ENCODE peak calls at places on chromosomes 12 and 14, in five cellular contexts. I is psoas muscle, K is sigmoid colon, E is ovary, N is left ventricle myocardium inferior. V is an unnamed sample.

GRCh38 chr14:49971156-49972141 is 78.6 kb downstream of the ARF6 start:
- DNase-seq in E (no peak), I (no peak), N (no peak), K (no peak), V (no peak)

GRCh38 chr12:109715310-109716091 is 1.9 kb downstream of the FAM222A start:
- DNase-seq in N (peak; percentile 29), K (no peak), E (peak; percentile 89), I (peak; percentile 49), V (peak; percentile 76)

GRCh38 chr12:65670775-65671174 is 153.5 kb upstream of the HMGA2 start:
- DNase-seq in K (no peak), I (no peak), E (no peak), N (no peak), V (no peak)

GRCh38 chr12:110102255-110102654 is 21.9 kb upstream of the IFT81 start:
- DNase-seq in E (peak; percentile 52), I (peak; percentile 50), K (no peak), N (no peak), V (peak; percentile 56)

GRCh38 chr14:89004195-89004594 is 179.7 kb downstream of the TTC8 start:
- DNase-seq in K (no peak), N (no peak), I (no peak), E (no peak), V (no peak)

GRCh38 chr12:31518680-31519227 is 72.2 kb downstream of the DENND5B start:
- DNase-seq in I (no peak), N (no peak), K (no peak), E (peak; percentile 61), V (no peak)

GRCh38 chr12:21551811-21552469 is 25.8 kb downstream of the SPX start:
- DNase-seq in E (no peak), I (no peak), N (no peak), K (no peak), V (no peak)

GRCh38 chr12:100443434-100443833 is 30.2 kb upstream of the NR1H4 start:
- DNase-seq in I (no peak), E (no peak), K (no peak), N (no peak), V (no peak)

GRCh38 chr12:53967451-53968059 is 5.4 kb upstream of the HOXC11 start:
- DNase-seq in K (no peak), I (no peak), N (no peak), E (no peak), V (no peak)

GRCh38 chr14:50123062-50123461 is 6.7 kb upstream of the VCPKMT start:
- DNase-seq in E (no peak), N (no peak), I (no peak), K (no peak), V (no peak)

DNA sequence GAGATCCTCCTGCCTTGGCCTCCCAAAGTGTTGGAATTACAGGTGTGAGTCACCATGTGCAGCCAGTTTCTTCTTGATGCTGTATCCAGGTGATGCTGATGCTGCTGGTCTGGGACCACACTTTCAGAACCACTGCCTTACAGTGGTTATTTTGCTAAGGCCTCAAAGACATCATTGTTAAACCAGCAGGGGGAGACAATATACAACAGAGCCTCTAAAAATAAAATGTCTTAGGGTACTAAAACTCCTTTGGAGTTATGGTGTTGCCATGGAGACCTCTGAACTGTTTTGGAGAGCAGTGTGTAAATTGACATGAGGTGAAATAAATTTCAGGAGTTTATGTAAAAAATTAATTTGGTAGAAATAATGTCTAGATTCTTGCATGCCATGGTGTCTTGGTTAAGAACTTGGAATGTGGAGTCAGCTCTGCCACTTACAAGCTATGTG is 1.1 kb upstream of the ARG2 start:
- DNase-seq in E (no peak), N (no peak), I (no peak), K (no peak), V (no peak)
- H3K27ac ChIP-seq in E (no peak overlapping the region), N (peak overlapping the region; percentile 54), I (peak overlapping the region; percentile 74), K (peak overlapping the region; percentile 80), V (no peak overlapping the region)

DNA sequence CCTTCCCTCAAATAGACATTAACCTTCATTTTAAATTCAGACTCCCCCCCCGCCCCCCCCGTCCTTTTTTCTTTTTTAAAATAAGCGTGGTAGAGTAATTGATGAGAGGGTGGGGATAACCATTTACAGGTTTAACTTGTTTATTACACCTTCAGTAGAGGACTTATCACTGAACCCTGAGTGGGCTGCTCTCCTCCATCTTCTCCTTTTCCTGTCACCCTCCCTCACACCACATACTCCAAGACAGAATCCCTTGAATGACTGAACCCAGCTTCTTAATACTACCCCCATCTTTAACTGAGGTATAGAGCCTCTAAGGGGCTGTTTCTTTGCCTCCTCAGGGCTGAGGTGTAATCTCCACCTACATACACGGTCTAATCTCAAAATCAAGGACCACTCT is 3.7 kb upstream of the IKZF4 start:
- DNase-seq in I (no peak), E (no peak), K (no peak), N (no peak), V (no peak)
- H3K4me1 ChIP-seq in I (no peaks in the 10 kb centered on the region), E (peaks cover 8% of the 10 kb centered on the region), K (peaks cover 24% of the 10 kb centered on the region), N (peaks cover 11% of the 10 kb centered on the region), V (no peaks in the 10 kb centered on the region)

GRCh38 chr14:30078827-30079402 is 151.3 kb upstream of the PRKD1 start:
- DNase-seq in E (no peak), N (no peak), I (no peak), K (no peak), V (no peak)
- H3K9me3 ChIP-seq in E (no peaks in the 10 kb centered on the region), N (peaks cover 6% of the 10 kb centered on the region), I (no peaks in the 10 kb centered on the region), K (no peaks in the 10 kb centered on the region), V (no peaks in the 10 kb centered on the region)

GRCh38 chr12:57893460-57894353 is 47.2 kb upstream of the CTDSP2 start:
- DNase-seq in I (peak; percentile 92), E (peak; percentile 97), K (peak; percentile 100), N (peak; percentile 93), V (peak; percentile 93)
- H3K27ac ChIP-seq in I (peak overlapping the region; percentile 94), E (peak overlapping the region; percentile 76), K (peak overlapping the region; percentile 99), N (peak overlapping the region; percentile 98), V (peak overlapping the region; percentile 99)

GRCh38 chr12:13093850-13094225 is 9.6 kb downstream of the GSG1 start:
- DNase-seq in K (no peak), I (no peak), E (peak; percentile 41), N (no peak), V (no peak)
- H3K4me1 ChIP-seq in K (peaks cover 5% of the 10 kb centered on the region), I (no peaks in the 10 kb centered on the region), E (peaks cover 5% of the 10 kb centered on the region), N (peaks cover 26% of the 10 kb centered on the region), V (no peaks in the 10 kb centered on the region)

GRCh38 chr12:116647802-116648201 is 88.6 kb downstream of the MAP1LC3B2 start:
- DNase-seq in N (no peak), I (no peak), E (no peak), K (no peak), V (no peak)

GRCh38 chr12:116651089-116651488 is 86.8 kb downstream of the SPRING1 start:
- DNase-seq in I (no peak), K (no peak), E (no peak), N (no peak), V (no peak)

GRCh38 chr12:116650062-116650461 is 87.8 kb downstream of the SPRING1 start:
- DNase-seq in N (no peak), I (no peak), E (no peak), K (no peak), V (no peak)

GRCh38 chr12:116646901-116647300 is 87.7 kb downstream of the MAP1LC3B2 start:
- DNase-seq in K (no peak), E (no peak), N (no peak), I (no peak), V (no peak)

GRCh38 chr12:116650585-116650984 is 87.3 kb downstream of the SPRING1 start:
- DNase-seq in I (no peak), E (no peak), K (no peak), N (no peak), V (no peak)
- H3K9me3 ChIP-seq in I (no peaks in the 10 kb centered on the region), E (no peaks in the 10 kb centered on the region), K (no peaks in the 10 kb centered on the region), N (peaks cover 13% of the 10 kb centered on the region), V (no peaks in the 10 kb centered on the region)

V was measured in aorta.